ENCODE peak calls at places on chromosome 13, in five cellular contexts. W is H1, D is HEK293T, Y is HepG2, K is GM12878. U is an unnamed sample.
A peak's percentile ranks its signal among the peaks of the same experiment; 100 is the strongest.

GRCh38 chr13:44815507-44816074 is 173.7 kb downstream of the NUFIP1 start:
- DNase-seq in K (no peak), D (no peak), Y (peak; percentile 92), W (peak; percentile 27), U (peak; percentile 25)

GRCh38 chr13:62205273-62205672 is 789.6 kb upstream of the PCDH20 start:
- DNase-seq in D (no peak), Y (no peak), W (no peak), K (no peak), U (no peak)

GRCh38 chr13:102651392-102651791 is 43.5 kb downstream of the METTL21C start:
- DNase-seq in K (no peak), Y (no peak), W (no peak), D (no peak), U (no peak)

GRCh38 chr13:30520571-30520970 is 54.8 kb upstream of the HMGB1 start:
- DNase-seq in D (no peak), W (no peak), Y (no peak), K (no peak), U (no peak)

GRCh38 chr13:62387642-62388041 is 972.0 kb upstream of the PCDH20 start:
- DNase-seq in Y (no peak), W (no peak), D (peak; percentile 46), K (no peak), U (no peak)

GRCh38 chr13:99086869-99087129 is 108.9 kb upstream of the DOCK9 start:
- DNase-seq in W (no peak), D (no peak), Y (no peak), K (no peak), U (no peak)

GRCh38 chr13:111852701-111853100 is 214.2 kb upstream of the SOX1 start:
- DNase-seq in D (no peak), W (no peak), Y (no peak), K (no peak), U (no peak)

GRCh38 chr13:106561551-106562170 is 6.3 kb downstream of the ARGLU1 start:
- DNase-seq in Y (no peak), W (no peak), K (peak; percentile 55), D (no peak), U (no peak)

GRCh38 chr13:30376426-30377311 is 45.6 kb upstream of the UBE2L5 start:
- DNase-seq in Y (no peak), D (no peak), K (peak; percentile 49), W (no peak), U (no peak)

GRCh38 chr13:28820099-28821051 is at the start of gene MTUS2:
- DNase-seq in K (no peak), D (peak; percentile 11), W (no peak), Y (no peak), U (no peak)

GRCh38 chr13:50189450-50189849 is 174.2 kb downstream of the KCNRG start:
- DNase-seq in W (no peak), Y (no peak), K (no peak), D (no peak), U (no peak)

GRCh38 chr13:94249512-94249911 is 230.0 kb downstream of the DCT start:
- DNase-seq in D (peak; percentile 64), Y (peak; percentile 27), K (no peak), W (no peak), U (peak; percentile 84)

GRCh38 chr13:27176772-27177171 is 5.2 kb upstream of the USP12 start:
- DNase-seq in K (no peak), W (no peak), D (no peak), Y (no peak), U (no peak)

GRCh38 chr13:26759907-26760834 is at the start of gene GPR12:
- DNase-seq in K (no peak), W (no peak), D (no peak), Y (no peak), U (no peak)

GRCh38 chr13:45781553-45782326 is 69.8 kb downstream of the SIAH3 start:
- DNase-seq in W (no peak), D (peak; percentile 35), K (no peak), Y (no peak), U (no peak)

GRCh38 chr13:61954092-61954491 is 538.4 kb upstream of the PCDH20 start:
- DNase-seq in Y (peak; percentile 4), D (peak; percentile 84), K (no peak), W (no peak), U (peak; percentile 27)

DNA sequence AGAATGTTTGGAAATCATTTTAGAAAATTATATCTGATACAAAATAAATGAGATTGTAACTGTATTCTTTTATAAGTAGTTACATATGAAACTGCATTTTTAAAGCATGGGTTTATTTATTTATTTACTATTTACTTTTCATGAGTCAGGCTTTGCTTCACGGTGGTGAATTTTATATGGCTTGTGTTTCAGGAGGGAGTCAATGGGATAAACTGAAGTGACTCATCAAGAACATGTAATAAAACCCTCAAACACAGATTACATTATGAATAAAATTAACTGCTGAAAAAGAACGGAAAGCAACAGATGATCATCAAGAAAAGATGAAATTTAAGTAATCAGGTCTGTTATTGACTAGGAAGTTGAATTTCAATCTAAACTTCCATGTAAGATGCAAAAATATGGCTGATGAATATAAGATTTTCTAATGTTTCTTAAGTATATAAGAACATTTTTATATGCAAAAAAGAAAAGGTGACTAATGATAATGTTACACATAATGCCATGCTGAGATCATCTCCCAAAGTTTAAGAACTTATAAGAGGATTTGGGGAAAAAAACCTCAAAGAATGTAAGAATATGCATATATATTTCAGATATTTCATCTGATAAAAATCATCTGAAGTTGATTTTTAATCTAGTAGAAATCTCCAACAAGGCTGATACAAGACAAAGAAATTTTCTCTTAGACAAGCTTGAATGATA is 383.6 kb downstream of the SLITRK1 start:
- DNase-seq in Y (no peak), K (no peak), D (peak; percentile 31), W (no peak), U (no peak)
- TF ChIP-seq SUZ12 in Y (no peak), K (no peak), D (no peak), W (no peak), U (no peak)

GRCh38 chr13:73018336-73018735 is 40.5 kb upstream of the KLF5 start:
- DNase-seq in W (no peak), K (no peak), D (no peak), Y (peak; percentile 13), U (no peak)
- TF ChIP-seq SUZ12 in W (no peak), K (no peak), D (no peak), Y (no peak), U (no peak)

GRCh38 chr13:48626726-48627451 is 26.8 kb upstream of the CYSLTR2 start:
- DNase-seq in Y (peak; percentile 21), W (no peak), D (no peak), K (no peak), U (no peak)
- TF ChIP-seq SUZ12 in Y (no peak), W (no peak), D (no peak), K (no peak), U (no peak)

GRCh38 chr13:40406405-40407138 is 259.9 kb downstream of the FOXO1 start:
- DNase-seq in D (no peak), Y (peak; percentile 43), K (no peak), W (no peak), U (no peak)
- TF ChIP-seq SUZ12 in D (no peak), Y (no peak), K (no peak), W (no peak), U (no peak)

GRCh38 chr13:87120476-87120875 is 550.7 kb upstream of the SLITRK5 start:
- DNase-seq in Y (no peak), W (no peak), K (no peak), D (no peak), U (no peak)

GRCh38 chr13:87122551-87122950 is 548.6 kb upstream of the SLITRK5 start:
- DNase-seq in Y (no peak), D (no peak), K (no peak), W (no peak), U (no peak)

GRCh38 chr13:87128006-87128405 is 543.2 kb upstream of the SLITRK5 start:
- DNase-seq in W (peak; percentile 43), Y (no peak), D (no peak), K (no peak), U (peak; percentile 73)

GRCh38 chr13:87124785-87125074 is 546.4 kb upstream of the SLITRK5 start:
- DNase-seq in D (peak; percentile 46), K (no peak), W (no peak), Y (no peak), U (no peak)

GRCh38 chr13:87123987-87124784 is 547.0 kb upstream of the SLITRK5 start:
- DNase-seq in Y (peak; percentile 10), W (peak; percentile 19), K (no peak), D (peak; percentile 88), U (peak; percentile 27)
- TF ChIP-seq SUZ12 in Y (no peak), W (no peak), K (no peak), D (no peak), U (no peak)

U was measured in NT2/D1.